ENCODE peak calls at places on chromosomes 6 and 20, in eight cellular contexts. L is glutamatergic neuron; S is amniotic stem cell; P is EL; Y is activated CD4-positive, alpha-beta T cell treated with anti-CD3 and anti-CD28 coated beads for 4 hours; R is hepatocyte; W is AG04449; B is stimulated activated CD8-positive, alpha-beta memory T cell treated with anti-CD3 and anti-CD28 coated beads, Interleukin-7, amount 100 ng/mL, for 24 hours. D is an unnamed sample.

GRCh38 chr6:169792306-169793015 is 41.0 kb downstream of the ERMARD start:
- DNase-seq in W (no peak), S (no peak), R (no peak), B (no peak), Y (no peak), P (no peak), L (no peak), D (no peak)

GRCh38 chr20:40688129-40689099 is 622 bp downstream of the MAFB start:
- DNase-seq in R (no peak), B (no peak), L (peak), S (no peak), W (no peak), P (peak), Y (no peak), D (no peak)

GRCh38 chr6:6840831-6841263 is 252.3 kb downstream of the LY86 start:
- DNase-seq in R (no peak), B (no peak), L (no peak), W (no peak), P (no peak), S (no peak), Y (no peak), D (no peak)

GRCh38 chr6:90219168-90219985 is 77.3 kb downstream of the BACH2 start:
- DNase-seq in W (peak), Y (no peak), P (peak), S (no peak), B (no peak), R (peak), L (peak), D (no peak)

GRCh38 chr6:136471922-136472321 is 78.3 kb downstream of the MAP7 start:
- DNase-seq in R (no peak), B (no peak), Y (no peak), W (no peak), S (no peak), P (no peak), L (no peak), D (no peak)

GRCh38 chr6:140846518-140847277 is 1286.0 kb upstream of the GJE1 start:
- DNase-seq in W (no peak), S (no peak), L (no peak), Y (no peak), B (no peak), R (no peak), P (peak), D (no peak)

GRCh38 chr6:7389162-7389450 is 436 bp downstream of the CAGE1 start:
- DNase-seq in R (peak), L (no peak), W (no peak), B (no peak), P (no peak), S (no peak), Y (no peak), D (no peak)

GRCh38 chr6:170167657-170168159 is 123.2 kb downstream of the DLL1 start:
- DNase-seq in R (no peak), B (no peak), P (no peak), Y (no peak), S (no peak), W (no peak), L (no peak), D (no peak)

GRCh38 chr6:90436403-90436802 is 139.8 kb upstream of the BACH2 start:
- DNase-seq in P (no peak), S (no peak), B (no peak), L (no peak), R (no peak), Y (no peak), W (no peak), D (no peak)

GRCh38 chr20:19008497-19008896 is 194.9 kb downstream of the SCP2D1 start:
- DNase-seq in P (no peak), L (no peak), S (no peak), R (no peak), B (no peak), Y (no peak), W (no peak), D (no peak)

GRCh38 chr6:90274481-90275030 is 22.1 kb downstream of the BACH2 start:
- DNase-seq in B (peak), W (no peak), R (no peak), P (no peak), L (no peak), S (no peak), Y (peak), D (peak)

GRCh38 chr6:116444991-116445566 is 16.1 kb upstream of the CALHM6 start:
- DNase-seq in L (no peak), W (no peak), Y (no peak), P (no peak), S (no peak), R (no peak), B (no peak), D (no peak)

GRCh38 chr6:105537981-105538578 is 135.2 kb upstream of the PREP start:
- DNase-seq in W (no peak), P (no peak), L (no peak), Y (no peak), R (no peak), S (no peak), B (no peak), D (no peak)

GRCh38 chr6:18293192-18293904 is 29.0 kb upstream of the DEK start:
- DNase-seq in W (no peak), L (no peak), Y (no peak), R (peak), P (peak), S (no peak), B (no peak), D (no peak)

D was measured in stimulated activated naive CD4-positive, alpha-beta T cell treated with Interleukin-2 at 50 U/mL for 16 hours.